ENCODE peak calls at places on chromosomes 16 and 17, in six cellular contexts. One of them, this sample, is unnamed.

GRCh38 chr16:74601131-74601871 is 5.6 kb downstream of the GLG1 start:
- DNase-seq in GM20000: no peak
- DNase-seq in CD8-positive, alpha-beta T cell: peak; percentile 56
- DNase-seq in AG09319: no peak
- DNase-seq in COR-L47: no peak
- DNase-seq in NCI-H82: no peak
- DNase-seq in this sample: no peak

GRCh38 chr16:50683689-50684374 is 2.7 kb upstream of the SNX20 start:
- DNase-seq in CD8-positive, alpha-beta T cell: no peak
- DNase-seq in GM20000: peak; percentile 79
- DNase-seq in AG09319: no peak
- DNase-seq in COR-L47: no peak
- DNase-seq in NCI-H82: no peak
- DNase-seq in this sample: no peak

GRCh38 chr17:61862105-61862574 is 1.2 kb downstream of the BRIP1 start:
- DNase-seq in NCI-H82: peak; percentile 33
- DNase-seq in AG09319: no peak
- DNase-seq in GM20000: no peak
- DNase-seq in COR-L47: no peak
- DNase-seq in CD8-positive, alpha-beta T cell: no peak
- DNase-seq in this sample: no peak

GRCh38 chr17:31424944-31425582 is 33.6 kb downstream of the RAB11FIP4 start:
- DNase-seq in CD8-positive, alpha-beta T cell: no peak
- DNase-seq in AG09319: no peak
- DNase-seq in NCI-H82: peak; percentile 99
- DNase-seq in COR-L47: no peak
- DNase-seq in GM20000: no peak
- DNase-seq in this sample: no peak

GRCh38 chr16:86772671-86773338 is 194.5 kb downstream of the FOXL1 start:
- DNase-seq in CD8-positive, alpha-beta T cell: no peak
- DNase-seq in COR-L47: no peak
- DNase-seq in NCI-H82: no peak
- DNase-seq in AG09319: no peak
- DNase-seq in GM20000: no peak
- DNase-seq in this sample: no peak

GRCh38 chr16:70151391-70151790 is 22.2 kb upstream of the CLEC18C start:
- DNase-seq in COR-L47: no peak
- DNase-seq in NCI-H82: no peak
- DNase-seq in AG09319: no peak
- DNase-seq in GM20000: peak; percentile 4
- DNase-seq in CD8-positive, alpha-beta T cell: no peak
- DNase-seq in this sample: no peak

GRCh38 chr16:67667817-67668494 is 1.3 kb downstream of the C16orf86 start:
- DNase-seq in CD8-positive, alpha-beta T cell: peak; percentile 64
- DNase-seq in GM20000: peak; percentile 92
- DNase-seq in NCI-H82: peak; percentile 98
- DNase-seq in AG09319: peak; percentile 83
- DNase-seq in COR-L47: peak; percentile 90
- DNase-seq in this sample: peak; percentile 87

GRCh38 chr16:75179208-75179607 is 27.8 kb downstream of the CTRB2 start:
- DNase-seq in AG09319: no peak
- DNase-seq in NCI-H82: no peak
- DNase-seq in COR-L47: no peak
- DNase-seq in GM20000: no peak
- DNase-seq in CD8-positive, alpha-beta T cell: no peak
- DNase-seq in this sample: no peak

GRCh38 chr17:40290629-40291296 is 3.1 kb downstream of the CDC6 start:
- DNase-seq in GM20000: peak; percentile 40
- DNase-seq in AG09319: peak; percentile 92
- DNase-seq in NCI-H82: peak; percentile 83
- DNase-seq in COR-L47: peak; percentile 57
- DNase-seq in CD8-positive, alpha-beta T cell: no peak
- DNase-seq in this sample: no peak

GRCh38 chr16:11621920-11622651 is 35.4 kb upstream of the LITAF start:
- DNase-seq in GM20000: peak; percentile 40
- DNase-seq in COR-L47: no peak
- DNase-seq in AG09319: no peak
- DNase-seq in NCI-H82: no peak
- DNase-seq in CD8-positive, alpha-beta T cell: peak; percentile 73
- DNase-seq in this sample: peak; percentile 74

GRCh38 chr16:25785361-25785760 is 93.6 kb downstream of the HS3ST4 start:
- DNase-seq in AG09319: no peak
- DNase-seq in COR-L47: no peak
- DNase-seq in NCI-H82: no peak
- DNase-seq in CD8-positive, alpha-beta T cell: no peak
- DNase-seq in GM20000: no peak
- DNase-seq in this sample: no peak

GRCh38 chr16:48576927-48577326 is 33.1 kb downstream of the N4BP1 start:
- DNase-seq in CD8-positive, alpha-beta T cell: no peak
- DNase-seq in COR-L47: no peak
- DNase-seq in GM20000: no peak
- DNase-seq in AG09319: no peak
- DNase-seq in NCI-H82: no peak
- DNase-seq in this sample: no peak

GRCh38 chr17:45310380-45311324 is 6.2 kb downstream of the MAP3K14 start:
- DNase-seq in GM20000: no peak
- DNase-seq in AG09319: no peak
- DNase-seq in COR-L47: peak; percentile 38
- DNase-seq in NCI-H82: no peak
- DNase-seq in CD8-positive, alpha-beta T cell: no peak
- DNase-seq in this sample: no peak

GRCh38 chr17:29617481-29618271 is 5.0 kb downstream of the CORO6 start:
- DNase-seq in COR-L47: peak; percentile 77
- DNase-seq in GM20000: peak; percentile 89
- DNase-seq in AG09319: no peak
- DNase-seq in NCI-H82: peak; percentile 92
- DNase-seq in CD8-positive, alpha-beta T cell: peak; percentile 84
- DNase-seq in this sample: peak; percentile 94

GRCh38 chr17:74778960-74779359 is 2.8 kb upstream of the NAT9 start:
- DNase-seq in AG09319: no peak
- DNase-seq in COR-L47: no peak
- DNase-seq in NCI-H82: no peak
- DNase-seq in GM20000: no peak
- DNase-seq in CD8-positive, alpha-beta T cell: no peak
- DNase-seq in this sample: no peak

GRCh38 chr17:32944248-32945020 is 16.5 kb downstream of the TMEM98 start:
- DNase-seq in NCI-H82: no peak
- DNase-seq in CD8-positive, alpha-beta T cell: no peak
- DNase-seq in GM20000: no peak
- DNase-seq in AG09319: no peak
- DNase-seq in COR-L47: no peak
- DNase-seq in this sample: no peak

GRCh38 chr16:25109643-25110042 is 1.9 kb upstream of the LCMT1 start:
- DNase-seq in CD8-positive, alpha-beta T cell: no peak
- DNase-seq in COR-L47: no peak
- DNase-seq in NCI-H82: no peak
- DNase-seq in GM20000: no peak
- DNase-seq in AG09319: peak; percentile 69
- DNase-seq in this sample: no peak

GRCh38 chr17:76202516-76202915 is 37.8 kb downstream of the RNF157 start:
- DNase-seq in AG09319: no peak
- DNase-seq in CD8-positive, alpha-beta T cell: no peak
- DNase-seq in GM20000: no peak
- DNase-seq in NCI-H82: no peak
- DNase-seq in COR-L47: peak; percentile 46
- DNase-seq in this sample: no peak

GRCh38 chr16:3637371-3637923 is 17.0 kb upstream of the DNASE1 start:
- DNase-seq in GM20000: peak; percentile 51
- DNase-seq in NCI-H82: peak; percentile 67
- DNase-seq in CD8-positive, alpha-beta T cell: no peak
- DNase-seq in COR-L47: no peak
- DNase-seq in AG09319: no peak
- DNase-seq in this sample: no peak

GRCh38 chr17:80901319-80901718 is 90.3 kb upstream of the CHMP6 start:
- DNase-seq in CD8-positive, alpha-beta T cell: no peak
- DNase-seq in COR-L47: no peak
- DNase-seq in AG09319: no peak
- DNase-seq in GM20000: peak; percentile 76
- DNase-seq in NCI-H82: no peak
- DNase-seq in this sample: no peak

GRCh38 chr17:51673066-51673465 is 412.7 kb downstream of the UTP18 start:
- DNase-seq in CD8-positive, alpha-beta T cell: no peak
- DNase-seq in AG09319: no peak
- DNase-seq in GM20000: no peak
- DNase-seq in COR-L47: no peak
- DNase-seq in NCI-H82: no peak
- DNase-seq in this sample: no peak

GRCh38 chr16:1759511-1759910 is 11.8 kb downstream of the NME3 start:
- DNase-seq in NCI-H82: no peak
- DNase-seq in AG09319: no peak
- DNase-seq in CD8-positive, alpha-beta T cell: no peak
- DNase-seq in GM20000: no peak
- DNase-seq in COR-L47: no peak
- DNase-seq in this sample: no peak

GRCh38 chr16:73057369-73058210 is 9.7 kb upstream of the ZFHX3 start:
- DNase-seq in CD8-positive, alpha-beta T cell: no peak
- DNase-seq in COR-L47: no peak
- DNase-seq in NCI-H82: peak; percentile 36
- DNase-seq in AG09319: no peak
- DNase-seq in GM20000: peak; percentile 81
- DNase-seq in this sample: peak; percentile 74

GRCh38 chr17:19928299-19928698 is 49.3 kb downstream of the AKAP10 start:
- DNase-seq in NCI-H82: no peak
- DNase-seq in AG09319: peak; percentile 50
- DNase-seq in CD8-positive, alpha-beta T cell: no peak
- DNase-seq in COR-L47: no peak
- DNase-seq in GM20000: no peak
- DNase-seq in this sample: no peak

GRCh38 chr16:20906225-20906870 is 5.8 kb downstream of the LYRM1 start:
- DNase-seq in CD8-positive, alpha-beta T cell: no peak
- DNase-seq in GM20000: no peak
- DNase-seq in NCI-H82: no peak
- DNase-seq in AG09319: no peak
- DNase-seq in COR-L47: no peak
- DNase-seq in this sample: no peak

GRCh38 chr16:89720520-89720858 is 209 bp downstream of the VPS9D1 start:
- DNase-seq in COR-L47: peak; percentile 42
- DNase-seq in AG09319: no peak
- DNase-seq in CD8-positive, alpha-beta T cell: peak; percentile 15
- DNase-seq in NCI-H82: peak; percentile 74
- DNase-seq in GM20000: no peak
- DNase-seq in this sample: peak; percentile 79

GRCh38 chr17:56441331-56441730 is 152.2 kb upstream of the NOG start:
- DNase-seq in CD8-positive, alpha-beta T cell: no peak
- DNase-seq in AG09319: no peak
- DNase-seq in NCI-H82: peak; percentile 9
- DNase-seq in GM20000: no peak
- DNase-seq in COR-L47: no peak
- DNase-seq in this sample: no peak

GRCh38 chr17:82304826-82305726 is 12.3 kb downstream of the CD7 start:
- DNase-seq in NCI-H82: peak; percentile 33
- DNase-seq in COR-L47: no peak
- DNase-seq in AG09319: no peak
- DNase-seq in CD8-positive, alpha-beta T cell: no peak
- DNase-seq in GM20000: no peak
- DNase-seq in this sample: no peak

GRCh38 chr16:84717484-84717883 is 17.7 kb downstream of the USP10 start:
- DNase-seq in NCI-H82: no peak
- DNase-seq in CD8-positive, alpha-beta T cell: no peak
- DNase-seq in COR-L47: no peak
- DNase-seq in GM20000: no peak
- DNase-seq in AG09319: no peak
- DNase-seq in this sample: no peak

GRCh38 chr17:12522743-12523181 is 142.9 kb upstream of the MYOCD start:
- DNase-seq in CD8-positive, alpha-beta T cell: no peak
- DNase-seq in AG09319: no peak
- DNase-seq in GM20000: no peak
- DNase-seq in NCI-H82: no peak
- DNase-seq in COR-L47: no peak
- DNase-seq in this sample: no peak

GRCh38 chr17:40355123-40355803 is 9.3 kb downstream of the GJD3 start:
- DNase-seq in NCI-H82: peak; percentile 78
- DNase-seq in CD8-positive, alpha-beta T cell: peak; percentile 67
- DNase-seq in GM20000: peak; percentile 90
- DNase-seq in AG09319: no peak
- DNase-seq in COR-L47: peak; percentile 48
- DNase-seq in this sample: peak; percentile 87

GRCh38 chr16:87538160-87538559 is 45.3 kb upstream of the ZCCHC14 start:
- DNase-seq in COR-L47: no peak
- DNase-seq in GM20000: no peak
- DNase-seq in CD8-positive, alpha-beta T cell: no peak
- DNase-seq in NCI-H82: no peak
- DNase-seq in AG09319: no peak
- DNase-seq in this sample: no peak

GRCh38 chr16:69131167-69131748 is 1.1 kb downstream of the CHTF8 start:
- DNase-seq in COR-L47: peak; percentile 0
- DNase-seq in GM20000: peak; percentile 62
- DNase-seq in CD8-positive, alpha-beta T cell: no peak
- DNase-seq in AG09319: no peak
- DNase-seq in NCI-H82: peak; percentile 84
- DNase-seq in this sample: peak; percentile 44

GRCh38 chr17:83203073-83203471 is 123.7 kb downstream of the METRNL start:
- DNase-seq in COR-L47: no peak
- DNase-seq in NCI-H82: no peak
- DNase-seq in AG09319: peak; percentile 95
- DNase-seq in GM20000: no peak
- DNase-seq in CD8-positive, alpha-beta T cell: no peak
- DNase-seq in this sample: peak; percentile 81

This sample was measured in upper lobe of right lung.